ENCODE peak calls at places on chromosomes 16 and 17, in four cellular contexts. One of them, this sample, is unnamed.

GRCh38 chr17:52140601-52141000 is 17.9 kb downstream of the CA10 start:
- DNase-seq in AG04450: no peak
- DNase-seq in transverse colon: no peak
- DNase-seq in AG09309: no peak
- DNase-seq in this sample: no peak

GRCh38 chr16:55494994-55495421 is 13.9 kb upstream of the LPCAT2 start:
- DNase-seq in AG04450: peak
- DNase-seq in transverse colon: peak
- DNase-seq in AG09309: peak
- DNase-seq in this sample: peak

GRCh38 chr16:89685916-89686315 is 573 bp upstream of the CDK10 start:
- DNase-seq in AG04450: no peak
- DNase-seq in transverse colon: no peak
- DNase-seq in AG09309: no peak
- DNase-seq in this sample: no peak

GRCh38 chr17:1808649-1809048 is 21.1 kb downstream of the SMYD4 start:
- DNase-seq in AG04450: no peak
- DNase-seq in transverse colon: no peak
- DNase-seq in AG09309: no peak
- DNase-seq in this sample: no peak

GRCh38 chr16:9458816-9459215 is 367.4 kb downstream of the HAPSTR1 start:
- DNase-seq in AG04450: no peak
- DNase-seq in transverse colon: no peak
- DNase-seq in AG09309: no peak
- DNase-seq in this sample: no peak

GRCh38 chr16:65222049-65222448 is 100.2 kb upstream of the CDH11 start:
- DNase-seq in AG04450: no peak
- DNase-seq in transverse colon: no peak
- DNase-seq in AG09309: no peak
- DNase-seq in this sample: no peak

GRCh38 chr16:11556214-11556819 is 30.4 kb downstream of the LITAF start:
- DNase-seq in AG04450: no peak
- DNase-seq in transverse colon: no peak
- DNase-seq in AG09309: no peak
- DNase-seq in this sample: no peak

GRCh38 chr16:85729452-85729851 is 21.4 kb downstream of the C16orf74 start:
- DNase-seq in AG04450: no peak
- DNase-seq in transverse colon: no peak
- DNase-seq in AG09309: no peak
- DNase-seq in this sample: no peak

GRCh38 chr17:28549274-28550132 is 2.9 kb downstream of the UNC119 start:
- DNase-seq in AG04450: no peak
- DNase-seq in transverse colon: no peak
- DNase-seq in AG09309: no peak
- DNase-seq in this sample: no peak

GRCh38 chr16:50953266-50953665 is 197.8 kb downstream of the SALL1 start:
- DNase-seq in AG04450: no peak
- DNase-seq in transverse colon: no peak
- DNase-seq in AG09309: no peak
- DNase-seq in this sample: no peak

GRCh38 chr17:80825471-80826345 is 165.9 kb upstream of the CHMP6 start:
- DNase-seq in AG04450: no peak
- DNase-seq in transverse colon: no peak
- DNase-seq in AG09309: no peak
- DNase-seq in this sample: no peak

GRCh38 chr16:58451263-58451662 is 48.7 kb upstream of the NDRG4 start:
- DNase-seq in AG04450: no peak
- DNase-seq in transverse colon: no peak
- DNase-seq in AG09309: no peak
- DNase-seq in this sample: no peak

GRCh38 chr17:19759934-19760530 is 11.9 kb upstream of the ALDH3A1 start:
- DNase-seq in AG04450: no peak
- DNase-seq in transverse colon: no peak
- DNase-seq in AG09309: no peak
- DNase-seq in this sample: no peak

GRCh38 chr16:70402916-70403659 is 35.8 kb downstream of the ST3GAL2 start:
- DNase-seq in AG04450: no peak
- DNase-seq in transverse colon: no peak
- DNase-seq in AG09309: peak
- DNase-seq in this sample: no peak

GRCh38 chr17:43378766-43379165 is 20.0 kb upstream of the ARL4D start:
- DNase-seq in AG04450: no peak
- DNase-seq in transverse colon: no peak
- DNase-seq in AG09309: no peak
- DNase-seq in this sample: no peak

GRCh38 chr17:28717578-28718316 is at the start of gene RAB34:
- DNase-seq in AG04450: peak
- DNase-seq in transverse colon: peak
- DNase-seq in AG09309: peak
- DNase-seq in this sample: peak

GRCh38 chr17:2241823-2242222 is 61.8 kb downstream of the SMG6 start:
- DNase-seq in AG04450: no peak
- DNase-seq in transverse colon: no peak
- DNase-seq in AG09309: no peak
- DNase-seq in this sample: no peak

GRCh38 chr17:66353937-66354401 is 51.6 kb downstream of the PRKCA start:
- DNase-seq in AG04450: peak
- DNase-seq in transverse colon: no peak
- DNase-seq in AG09309: peak
- DNase-seq in this sample: peak
- H3K4me3 ChIP-seq in AG04450: no peak
- H3K4me3 ChIP-seq in transverse colon: no peak
- H3K4me3 ChIP-seq in AG09309: no peak
- H3K4me3 ChIP-seq in this sample: no peak

DNA sequence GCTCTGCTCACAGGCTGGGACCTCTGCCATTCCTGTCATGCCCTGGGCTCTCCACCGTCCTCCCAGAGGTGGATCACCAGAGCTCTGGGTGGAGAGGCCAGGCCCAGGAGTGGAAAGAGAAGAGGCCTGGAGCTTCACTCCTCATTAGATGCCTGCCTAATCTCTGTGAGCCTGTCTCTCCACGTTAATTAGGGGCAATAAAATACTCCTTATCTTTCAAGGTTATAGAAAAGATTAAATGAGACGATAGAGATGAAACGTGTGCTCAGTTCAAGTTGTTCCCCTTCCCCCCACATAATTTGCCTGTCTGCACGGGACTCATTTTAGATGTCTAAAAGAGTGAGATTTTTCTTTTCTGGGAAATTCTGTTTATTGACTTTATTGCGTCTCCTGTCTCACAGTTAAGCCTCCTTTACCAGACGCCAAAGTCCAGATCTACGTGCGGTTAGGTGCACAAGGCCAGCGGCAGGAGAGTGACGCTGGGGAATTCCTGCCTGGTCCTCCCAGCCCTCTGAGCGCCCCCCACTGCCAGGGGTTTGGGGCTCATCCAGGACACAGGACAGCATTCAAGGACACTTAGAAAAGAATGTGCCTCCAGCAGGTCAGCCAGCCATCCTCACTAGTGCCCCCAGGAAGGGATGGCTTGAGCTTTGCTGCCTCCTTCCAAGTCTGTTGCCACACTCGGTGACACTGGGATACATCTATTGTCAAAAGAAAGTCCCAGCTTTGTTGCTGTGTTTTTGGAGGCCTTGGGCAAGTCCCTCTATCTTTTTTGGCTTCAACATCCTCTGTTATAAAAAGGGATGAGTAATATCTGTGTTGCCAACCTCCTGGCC is 42.3 kb downstream of the TBX4 start:
- DNase-seq in AG04450: no peak
- DNase-seq in transverse colon: no peak
- DNase-seq in AG09309: no peak
- DNase-seq in this sample: no peak
- H3K4me3 ChIP-seq in AG04450: no peak
- H3K4me3 ChIP-seq in transverse colon: no peak
- H3K4me3 ChIP-seq in AG09309: no peak
- H3K4me3 ChIP-seq in this sample: no peak

GRCh38 chr16:279531-279930 is 860 bp upstream of the ARHGDIG start:
- DNase-seq in AG04450: no peak
- DNase-seq in transverse colon: no peak
- DNase-seq in AG09309: no peak
- DNase-seq in this sample: no peak

GRCh38 chr16:280991-281659 is 734 bp downstream of the ARHGDIG start:
- DNase-seq in AG04450: no peak
- DNase-seq in transverse colon: no peak
- DNase-seq in AG09309: no peak
- DNase-seq in this sample: no peak

GRCh38 chr16:281660-282249 is 1.2 kb upstream of the PDIA2 start:
- DNase-seq in AG04450: no peak
- DNase-seq in transverse colon: no peak
- DNase-seq in AG09309: no peak
- DNase-seq in this sample: no peak

GRCh38 chr16:280005-280421 is 378 bp upstream of the ARHGDIG start:
- DNase-seq in AG04450: no peak
- DNase-seq in transverse colon: no peak
- DNase-seq in AG09309: no peak
- DNase-seq in this sample: no peak

DNA sequence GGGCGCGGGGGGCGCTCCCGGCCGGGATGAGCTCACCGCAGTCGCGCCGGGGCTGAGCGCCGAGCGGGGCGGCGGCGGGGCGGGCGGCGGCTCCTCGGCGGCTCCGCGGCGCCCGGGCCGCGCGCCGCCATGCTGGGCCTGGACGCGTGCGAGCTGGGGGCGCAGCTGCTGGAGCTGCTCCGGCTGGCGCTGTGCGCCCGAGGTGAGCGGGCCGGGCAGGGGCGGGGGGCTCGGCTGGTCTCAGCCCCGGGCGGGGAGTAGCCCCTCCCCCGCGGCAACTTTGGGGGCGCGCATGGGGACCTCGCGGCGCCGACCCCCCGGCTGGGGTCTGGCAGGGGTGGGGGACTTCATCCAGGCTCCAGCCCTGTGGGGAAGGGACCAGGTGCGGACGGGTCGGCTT is at the start of gene ARHGDIG:
- DNase-seq in AG04450: no peak
- DNase-seq in transverse colon: no peak
- DNase-seq in AG09309: no peak
- DNase-seq in this sample: no peak
- H3K4me3 ChIP-seq in AG04450: peak
- H3K4me3 ChIP-seq in transverse colon: no peak
- H3K4me3 ChIP-seq in AG09309: no peak
- H3K4me3 ChIP-seq in this sample: peak

DNA sequence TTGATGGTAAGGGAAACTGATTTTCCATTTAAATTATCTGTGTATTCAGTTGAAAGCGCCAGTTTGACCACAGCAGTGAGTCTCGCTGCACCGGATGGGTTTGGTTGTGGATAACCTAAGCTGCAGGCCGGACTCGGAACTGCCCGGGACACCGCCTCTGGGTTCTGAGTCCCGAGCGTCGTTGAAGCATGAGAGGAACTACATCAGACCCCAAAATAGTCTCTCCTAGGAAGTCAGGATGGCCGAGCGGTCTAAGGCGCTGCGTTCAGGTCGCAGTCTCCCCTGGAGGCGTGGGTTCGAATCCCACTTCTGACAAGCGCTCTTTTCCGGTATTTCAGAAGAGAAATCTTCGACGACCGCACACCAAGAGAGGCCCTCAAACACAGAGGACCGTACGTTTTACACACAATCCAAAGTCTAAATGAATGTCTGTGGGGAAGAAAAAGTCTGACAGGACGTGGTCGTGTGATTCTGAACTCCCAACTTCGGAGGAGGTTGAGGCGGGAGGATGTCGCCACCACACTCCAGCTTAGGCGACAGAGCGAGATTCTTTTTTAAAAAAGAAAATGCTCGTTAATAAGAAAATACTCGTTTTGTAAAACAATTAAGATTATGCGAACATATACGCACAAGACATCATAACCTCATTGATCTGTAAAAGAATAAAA is 15.4 kb upstream of the PLLP start:
- DNase-seq in AG04450: peak
- DNase-seq in transverse colon: peak
- DNase-seq in AG09309: peak
- DNase-seq in this sample: peak
- H3K4me3 ChIP-seq in AG04450: peak
- H3K4me3 ChIP-seq in transverse colon: peak
- H3K4me3 ChIP-seq in AG09309: peak
- H3K4me3 ChIP-seq in this sample: peak

DNA sequence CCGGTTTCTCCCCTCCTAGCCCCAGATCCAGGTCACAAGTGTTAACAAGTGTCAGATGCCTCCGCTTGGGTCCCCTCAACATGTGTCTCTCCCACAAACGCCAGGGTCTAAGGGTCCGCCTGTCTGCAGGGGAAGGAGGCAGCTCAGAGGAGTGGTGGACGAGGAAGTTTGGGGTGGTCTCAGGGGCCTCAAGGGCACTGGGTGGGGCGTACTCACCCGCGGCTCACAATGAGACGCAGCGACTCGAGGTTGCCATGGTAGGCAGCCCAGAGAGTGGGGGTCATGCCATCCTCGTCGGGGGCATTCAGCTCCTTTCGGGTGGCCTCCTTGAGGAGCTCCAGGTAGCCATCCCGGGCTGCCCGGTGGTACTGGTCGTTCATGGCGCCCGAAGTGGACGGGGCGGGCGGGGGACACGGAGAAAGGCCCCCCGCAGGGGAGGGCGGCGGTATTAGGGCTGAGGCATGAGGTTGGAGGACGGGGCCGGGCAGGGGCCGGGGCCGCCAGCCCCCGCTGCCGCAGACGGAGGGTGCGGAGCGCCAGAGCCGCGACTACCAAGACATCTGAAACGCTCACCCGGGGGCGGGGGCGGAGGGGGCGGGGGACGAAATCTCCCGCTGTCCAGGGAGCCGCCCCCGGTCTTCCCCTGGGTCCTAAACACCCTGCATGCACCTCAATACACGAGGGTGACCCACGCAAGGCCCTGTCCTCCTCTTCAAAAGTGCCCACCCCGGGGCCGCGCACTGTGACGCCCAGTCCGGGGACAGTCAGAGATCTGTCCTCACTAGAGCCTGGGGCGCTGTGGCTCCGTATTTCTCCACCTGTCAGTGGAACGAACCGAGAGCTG is at the start of gene USH1G:
- DNase-seq in AG04450: no peak
- DNase-seq in transverse colon: peak
- DNase-seq in AG09309: no peak
- DNase-seq in this sample: no peak
- H3K4me3 ChIP-seq in AG04450: peak
- H3K4me3 ChIP-seq in transverse colon: no peak
- H3K4me3 ChIP-seq in AG09309: no peak
- H3K4me3 ChIP-seq in this sample: no peak

GRCh38 chr16:71625113-71625850 is 702 bp upstream of the MARVELD3 start:
- DNase-seq in AG04450: no peak
- DNase-seq in transverse colon: no peak
- DNase-seq in AG09309: no peak
- DNase-seq in this sample: no peak
- H3K4me3 ChIP-seq in AG04450: no peak
- H3K4me3 ChIP-seq in transverse colon: no peak
- H3K4me3 ChIP-seq in AG09309: no peak
- H3K4me3 ChIP-seq in this sample: no peak

GRCh38 chr16:46962629-46963028 is 10.8 kb downstream of the DNAJA2 start:
- DNase-seq in AG04450: no peak
- DNase-seq in transverse colon: no peak
- DNase-seq in AG09309: no peak
- DNase-seq in this sample: no peak

GRCh38 chr16:46961373-46962353 is 11.8 kb downstream of the DNAJA2 start:
- DNase-seq in AG04450: no peak
- DNase-seq in transverse colon: no peak
- DNase-seq in AG09309: no peak
- DNase-seq in this sample: no peak
- H3K4me3 ChIP-seq in AG04450: no peak
- H3K4me3 ChIP-seq in transverse colon: no peak
- H3K4me3 ChIP-seq in AG09309: no peak
- H3K4me3 ChIP-seq in this sample: no peak

This sample was measured in BJ.